ENCODE peak calls at places on chromosomes 12 and 14, in four cellular contexts. T is Calu3, C is body of pancreas, E is fibroblast of pulmonary artery. D is an unnamed sample.

GRCh38 chr12:60070541-60070940 is 474.7 kb downstream of the SLC16A7 start:
- DNase-seq in T (no peak), C (no peak), E (no peak), D (no peak)

GRCh38 chr14:55718551-55718950 is 138.5 kb downstream of the KTN1 start:
- DNase-seq in T (no peak), C (no peak), E (no peak), D (no peak)

GRCh38 chr12:71063087-71063486 is 94.7 kb downstream of the TSPAN8 start:
- DNase-seq in T (peak), C (no peak), E (no peak), D (no peak)

GRCh38 chr12:66060361-66060907 is 70.1 kb downstream of the LLPH start:
- DNase-seq in T (no peak), C (no peak), E (no peak), D (no peak)

GRCh38 chr12:123896786-123897185 is 75.8 kb downstream of the CCDC92 start:
- DNase-seq in T (no peak), C (no peak), E (peak), D (no peak)

GRCh38 chr12:132502149-132502881 is 12.4 kb downstream of the FBRSL1 start:
- DNase-seq in T (no peak), C (peak), E (no peak), D (no peak)

GRCh38 chr14:37985826-37986470 is 221.8 kb upstream of the SSTR1 start:
- DNase-seq in T (peak), C (peak), E (peak), D (peak)

GRCh38 chr12:95630496-95630895 is 79.2 kb upstream of the USP44 start:
- DNase-seq in T (no peak), C (no peak), E (no peak), D (no peak)

GRCh38 chr12:92199846-92200576 is 54.4 kb upstream of the BTG1 start:
- DNase-seq in T (no peak), C (no peak), E (peak), D (no peak)

GRCh38 chr12:27607611-27608010 is 83.6 kb downstream of the PPFIBP1 start:
- DNase-seq in T (no peak), C (no peak), E (no peak), D (no peak)

GRCh38 chr12:1865284-1865866 is 45.0 kb downstream of the LRTM2 start:
- DNase-seq in T (no peak), C (no peak), E (no peak), D (no peak)

GRCh38 chr12:123816896-123817537 is 54.9 kb downstream of the DNAH10 start:
- DNase-seq in T (no peak), C (no peak), E (no peak), D (no peak)

GRCh38 chr12:42812086-42812485 is 222.5 kb upstream of the PRICKLE1 start:
- DNase-seq in T (no peak), C (no peak), E (no peak), D (no peak)

GRCh38 chr14:89378119-89378518 is 38.9 kb downstream of the FOXN3 start:
- DNase-seq in T (no peak), C (no peak), E (peak), D (no peak)

GRCh38 chr14:91419044-91419397 is 1.4 kb upstream of the CCDC88C start:
- DNase-seq in T (no peak), C (no peak), E (no peak), D (no peak)
- TF ChIP-seq CTCF in T (no peak), C (no peak), E (no peak), D (no peak)

GRCh38 chr12:49277466-49277865 is 12.6 kb downstream of the TUBA1C start:
- DNase-seq in T (no peak), C (no peak), E (no peak), D (no peak)
- TF ChIP-seq CTCF in T (no peak), C (no peak), E (no peak), D (no peak)

GRCh38 chr14:92994131-92994676 is 71.3 kb downstream of the CHGA start:
- DNase-seq in T (no peak), C (no peak), E (no peak), D (no peak)
- TF ChIP-seq CTCF in T (no peak), C (no peak), E (no peak), D (no peak)

DNA sequence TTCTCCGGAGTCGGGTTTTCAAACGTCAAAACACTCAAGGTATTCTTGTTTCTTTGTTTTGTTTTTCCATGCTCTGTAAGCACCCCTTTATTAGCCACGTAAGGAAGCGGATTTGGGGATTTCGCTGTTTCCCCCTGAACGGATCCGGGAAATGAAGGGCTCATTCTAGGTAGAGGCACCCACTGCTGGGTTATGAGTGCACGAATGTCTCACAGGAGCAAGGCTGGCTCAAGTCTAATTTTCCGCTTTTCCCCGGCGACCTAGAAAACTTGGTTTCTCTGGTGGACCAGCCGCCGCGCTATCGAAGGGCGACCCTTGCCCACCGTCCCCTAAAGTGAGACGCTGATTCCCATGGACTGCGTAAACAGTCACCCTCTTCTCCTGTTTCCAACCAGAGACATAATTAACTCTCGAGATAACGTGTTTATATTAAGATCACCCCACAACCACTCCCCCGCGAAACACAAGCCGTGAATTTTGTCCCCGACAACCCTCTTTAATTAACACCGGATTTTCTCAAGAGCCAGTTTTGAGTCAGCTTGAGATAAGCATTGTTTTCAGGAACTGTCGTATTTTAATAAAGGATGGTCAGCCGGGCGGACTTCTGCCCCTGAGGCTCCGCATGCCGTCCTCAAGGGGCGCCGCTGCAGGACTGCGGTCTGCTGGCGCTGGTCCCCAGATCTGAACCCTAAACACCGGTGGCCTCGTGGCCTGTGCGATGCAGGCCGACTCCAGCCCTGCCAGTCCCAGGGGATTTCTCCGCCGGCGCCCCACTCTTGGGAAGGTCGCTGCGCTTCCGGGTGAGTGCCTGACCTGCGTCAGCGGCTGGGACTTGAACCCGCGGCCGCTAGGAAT is 523 bp upstream of the ABCC9 start:
- DNase-seq in T (no peak), C (peak), E (peak), D (peak)
- TF ChIP-seq CTCF in T (no peak), C (peak), E (peak), D (peak)

GRCh38 chr12:84157170-84157569 is 755.4 kb downstream of the SLC6A15 start:
- DNase-seq in T (no peak), C (no peak), E (no peak), D (no peak)
- TF ChIP-seq CTCF in T (no peak), C (no peak), E (no peak), D (no peak)

GRCh38 chr12:20946732-20947131 is 136.2 kb downstream of the SLCO1B3 start:
- DNase-seq in T (no peak), C (peak), E (peak), D (no peak)
- TF ChIP-seq CTCF in T (no peak), C (peak), E (peak), D (peak)

GRCh38 chr12:104973250-104973649 is 12.9 kb upstream of the NOPCHAP1 start:
- DNase-seq in T (no peak), C (no peak), E (no peak), D (no peak)

GRCh38 chr12:104974626-104975290 is 11.4 kb upstream of the NOPCHAP1 start:
- DNase-seq in T (no peak), C (no peak), E (no peak), D (no peak)

GRCh38 chr12:104975621-104976343 is 10.3 kb upstream of the NOPCHAP1 start:
- DNase-seq in T (no peak), C (no peak), E (peak), D (no peak)

GRCh38 chr12:104971276-104971675 is 13.2 kb upstream of the SLC41A2 start:
- DNase-seq in T (no peak), C (no peak), E (no peak), D (no peak)

GRCh38 chr12:104976703-104977102 is 9.4 kb upstream of the NOPCHAP1 start:
- DNase-seq in T (no peak), C (peak), E (no peak), D (no peak)
- TF ChIP-seq CTCF in T (no peak), C (no peak), E (no peak), D (no peak)

GRCh38 chr12:8078916-8079315 is 3.2 kb upstream of the NECAP1 start:
- DNase-seq in T (no peak), C (no peak), E (no peak), D (no peak)

GRCh38 chr12:8076357-8076756 is 5.7 kb upstream of the NECAP1 start:
- DNase-seq in T (no peak), C (no peak), E (no peak), D (no peak)

GRCh38 chr12:8077207-8077606 is 4.9 kb upstream of the NECAP1 start:
- DNase-seq in T (no peak), C (no peak), E (no peak), D (no peak)

GRCh38 chr12:8080131-8080530 is 1.9 kb upstream of the NECAP1 start:
- DNase-seq in T (no peak), C (no peak), E (no peak), D (no peak)

DNA sequence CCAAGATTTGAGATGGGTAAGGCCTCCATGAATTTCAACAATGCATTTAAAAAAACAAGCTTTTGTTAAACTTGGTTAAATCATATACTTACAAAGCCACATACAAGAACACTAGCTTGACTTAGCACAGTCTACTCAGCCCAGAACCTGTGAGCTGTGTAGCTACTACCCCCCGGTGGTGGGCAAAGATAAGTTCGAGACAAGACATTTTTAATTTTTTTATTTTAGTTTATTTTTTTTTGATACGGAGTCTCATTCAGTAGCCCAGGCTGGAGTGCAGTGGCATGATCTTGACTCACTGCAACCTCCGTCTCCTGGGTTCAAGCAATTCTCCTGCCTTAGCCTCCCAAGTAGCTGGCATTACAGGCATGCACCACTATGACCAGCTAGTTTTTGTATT is 3.7 kb upstream of the NECAP1 start:
- DNase-seq in T (peak), C (peak), E (peak), D (no peak)
- TF ChIP-seq CTCF in T (no peak), C (peak), E (peak), D (peak)

GRCh38 chr12:19757317-19757877 is 318.1 kb downstream of the AEBP2 start:
- DNase-seq in T (no peak), C (no peak), E (peak), D (no peak)
- TF ChIP-seq CTCF in T (peak), C (peak), E (peak), D (peak)

GRCh38 chr12:112506513-112507166 is 87.9 kb downstream of the PTPN11 start:
- DNase-seq in T (peak), C (no peak), E (peak), D (no peak)
- TF ChIP-seq CTCF in T (peak), C (no peak), E (no peak), D (no peak)